ENCODE peak calls at places on chromosomes 5 and 9, in five cellular contexts. K is HCT116, A is GM12878, W is H1, X is K562. Q is an unnamed sample.

GRCh38 chr5:107393846-107394245 is 276.9 kb downstream of the EFNA5 start:
- DNase-seq in K (no peak), A (no peak), X (no peak), W (no peak), Q (no peak)

GRCh38 chr5:131264453-131265200 is 774 bp downstream of the CDC42SE2 start:
- DNase-seq in X (peak), K (no peak), A (no peak), W (peak), Q (no peak)

GRCh38 chr5:171965740-171966139 is 40.7 kb downstream of the FBXW11 start:
- DNase-seq in K (no peak), W (no peak), X (no peak), A (no peak), Q (no peak)

GRCh38 chr5:57436586-57436985 is 46.0 kb downstream of the ACTBL2 start:
- DNase-seq in W (no peak), A (no peak), K (no peak), X (no peak), Q (no peak)

GRCh38 chr5:130795037-130795436 is 370.0 kb downstream of the HINT1 start:
- DNase-seq in W (no peak), K (no peak), X (no peak), A (no peak), Q (no peak)

GRCh38 chr5:77771452-77771851 is 4.7 kb downstream of the TBCA start:
- DNase-seq in X (no peak), W (no peak), A (no peak), K (no peak), Q (no peak)

GRCh38 chr5:71681282-71681681 is 37.8 kb upstream of the CARTPT start:
- DNase-seq in K (no peak), W (no peak), X (no peak), A (no peak), Q (no peak)

GRCh38 chr5:77213601-77214000 is 3.1 kb downstream of the PDE8B start:
- DNase-seq in A (no peak), W (no peak), X (no peak), K (no peak), Q (no peak)

GRCh38 chr9:80285325-80285724 is 713.6 kb downstream of the TLE4 start:
- DNase-seq in W (no peak), K (no peak), X (no peak), A (no peak), Q (no peak)

GRCh38 chr9:113483676-113484257 is 20.2 kb downstream of the RGS3 start:
- DNase-seq in A (no peak), K (no peak), X (no peak), W (no peak), Q (no peak)

GRCh38 chr5:149448831-149449714 is 70.0 kb upstream of the IL17B start:
- DNase-seq in X (peak), A (no peak), W (no peak), K (no peak), Q (no peak)

GRCh38 chr5:61673007-61673735 is 341.1 kb downstream of the ZSWIM6 start:
- DNase-seq in W (no peak), X (no peak), K (peak), A (no peak), Q (no peak)

GRCh38 chr5:160317447-160317846 is 5.1 kb upstream of the CCNJL start:
- DNase-seq in X (no peak), W (no peak), K (no peak), A (no peak), Q (peak)

GRCh38 chr5:88452820-88453219 is 184.2 kb upstream of the TMEM161B start:
- DNase-seq in A (no peak), K (no peak), X (no peak), W (no peak), Q (no peak)

GRCh38 chr9:33942471-33943083 is 106.1 kb downstream of the UBAP2 start:
- DNase-seq in W (no peak), A (no peak), X (no peak), K (no peak), Q (peak)

GRCh38 chr5:127804886-127805426 is 101.8 kb downstream of the CCDC192 start:
- DNase-seq in X (no peak), W (no peak), K (no peak), A (no peak), Q (no peak)

GRCh38 chr9:93675336-93676150 is 99.2 kb downstream of the PHF2 start:
- DNase-seq in X (no peak), K (no peak), W (no peak), A (no peak), Q (no peak)
- TF ChIP-seq ZNF274 in X (no peak), K (no peak), W (no peak), A (no peak), Q (no peak)

GRCh38 chr5:142441638-142442037 is 116.8 kb upstream of the SPRY4 start:
- DNase-seq in X (no peak), K (peak), W (no peak), A (no peak), Q (no peak)

GRCh38 chr5:142437563-142437962 is 112.7 kb upstream of the SPRY4 start:
- DNase-seq in A (no peak), W (no peak), X (no peak), K (no peak), Q (peak)

GRCh38 chr5:142438573-142438972 is 113.8 kb upstream of the SPRY4 start:
- DNase-seq in X (no peak), A (no peak), K (no peak), W (no peak), Q (no peak)

GRCh38 chr5:142435410-142436115 is 110.7 kb upstream of the SPRY4 start:
- DNase-seq in W (no peak), A (no peak), X (no peak), K (no peak), Q (no peak)

GRCh38 chr5:142439208-142439607 is 114.4 kb upstream of the SPRY4 start:
- DNase-seq in A (no peak), W (no peak), K (no peak), X (no peak), Q (no peak)
- TF ChIP-seq POLR2AphosphoS5 in A (no peak), W (no peak), K (no peak), X (no peak), Q (no peak)

GRCh38 chr9:127561491-127562270 is 50.4 kb upstream of the STXBP1 start:
- DNase-seq in W (no peak), K (peak), A (no peak), X (peak), Q (no peak)

GRCh38 chr9:127562271-127562780 is 49.8 kb upstream of the STXBP1 start:
- DNase-seq in K (no peak), W (no peak), A (no peak), X (no peak), Q (no peak)

GRCh38 chr9:127563579-127563978 is 48.5 kb upstream of the STXBP1 start:
- DNase-seq in K (no peak), A (no peak), X (no peak), W (no peak), Q (no peak)

GRCh38 chr9:127565231-127565630 is 46.8 kb upstream of the STXBP1 start:
- DNase-seq in X (no peak), W (no peak), A (no peak), K (no peak), Q (no peak)

GRCh38 chr9:127562841-127563523 is 49.1 kb upstream of the STXBP1 start:
- DNase-seq in A (no peak), K (no peak), W (no peak), X (no peak), Q (no peak)
- TF ChIP-seq ZNF274 in A (no peak), K (no peak), W (no peak), X (no peak), Q (no peak)

DNA sequence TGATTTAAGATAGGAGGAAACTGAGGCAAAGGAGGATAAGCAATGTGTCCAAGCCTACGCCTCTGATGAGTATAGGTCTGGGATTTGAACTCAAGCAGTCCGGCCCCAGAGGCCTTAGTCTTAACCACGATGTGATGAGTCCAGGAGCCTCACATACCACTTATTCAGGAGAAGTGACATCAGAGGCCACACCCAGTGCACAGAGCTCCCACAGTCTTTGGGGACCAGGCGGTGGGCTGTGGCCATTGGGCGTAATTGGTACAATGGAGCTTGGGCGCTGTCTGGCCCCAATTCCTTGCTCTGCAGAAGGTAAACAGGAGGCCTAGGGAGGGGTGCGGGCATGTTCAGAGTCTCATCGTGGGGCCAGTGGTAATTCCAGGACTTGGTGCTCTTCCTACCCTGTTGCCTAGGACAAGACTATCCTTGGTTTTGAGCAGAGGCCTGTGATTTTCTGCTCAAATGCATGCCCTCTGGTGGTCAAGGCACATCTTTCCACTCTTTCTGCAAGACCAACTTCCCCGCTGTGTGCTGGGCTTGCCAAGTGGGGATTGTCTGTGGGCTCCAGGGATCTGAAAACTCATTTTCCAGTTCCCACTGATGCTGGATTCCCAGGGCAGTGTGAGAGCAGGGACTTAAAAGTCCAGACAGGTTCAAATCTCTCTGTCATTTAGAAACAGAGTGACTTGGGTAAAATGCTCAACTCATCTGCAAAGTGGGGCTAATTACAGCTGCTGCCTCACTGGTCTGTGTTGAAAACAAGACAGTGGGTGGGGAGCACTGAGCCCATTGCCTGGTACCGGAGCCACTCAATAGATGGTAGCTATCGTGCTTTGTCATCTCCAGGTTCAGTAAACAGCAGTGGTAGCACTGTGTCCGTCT is 15.8 kb downstream of the NDST1 start:
- DNase-seq in W (no peak), K (peak), X (peak), A (no peak), Q (peak)
- TF ChIP-seq POLR2AphosphoS5 in W (no peak), K (no peak), X (no peak), A (no peak), Q (no peak)

Q was measured in HepG2.